ENCODE peak calls at places on chromosomes 4 and X, in six cellular contexts. T is right atrium auricular region, B is uterus, S is endodermal cell, L is transverse colon, Z is lower lobe of right lung. H is an unnamed sample.

GRCh38 chr4:141464366-141464765 is 172.0 kb upstream of the IL15 start:
- DNase-seq in B (no peak), T (no peak), S (no peak), Z (no peak), L (no peak), H (no peak)

GRCh38 chrX:80747832-80748231 is 61.8 kb downstream of the BRWD3 start:
- DNase-seq in T (no peak), B (no peak), S (no peak), L (no peak), Z (no peak), H (no peak)

GRCh38 chr4:128387600-128388351 is 100.2 kb upstream of the PGRMC2 start:
- DNase-seq in Z (no peak), T (no peak), S (no peak), B (no peak), L (no peak), H (no peak)

GRCh38 chr4:150070464-150071170 is 7.6 kb upstream of the DCLK2 start:
- DNase-seq in T (no peak), Z (no peak), B (no peak), S (no peak), L (no peak), H (no peak)

GRCh38 chr4:1490906-1491629 is 84.8 kb upstream of the NKX1-1 start:
- DNase-seq in T (no peak), B (no peak), S (peak; percentile 38), L (no peak), Z (peak; percentile 34), H (no peak)

GRCh38 chrX:20829665-20830481 is 544.3 kb upstream of the CNKSR2 start:
- DNase-seq in T (no peak), Z (no peak), B (no peak), S (no peak), L (no peak), H (no peak)

GRCh38 chr4:40912455-40913055 is 162.8 kb downstream of the NSUN7 start:
- DNase-seq in Z (no peak), B (no peak), T (no peak), S (no peak), L (no peak), H (no peak)

GRCh38 chrX:29707088-29707487 is 508.3 kb upstream of the MAGEB2 start:
- DNase-seq in Z (no peak), T (no peak), L (no peak), B (no peak), S (no peak), H (no peak)

GRCh38 chr4:1516261-1516660 is 110.0 kb upstream of the NKX1-1 start:
- DNase-seq in Z (peak; percentile 35), B (no peak), S (no peak), T (no peak), L (no peak), H (no peak)

GRCh38 chr4:64248151-64248550 is 161.1 kb downstream of the TECRL start:
- DNase-seq in S (no peak), B (no peak), Z (no peak), T (no peak), L (no peak), H (no peak)

GRCh38 chrX:38754102-38754790 is 47.0 kb upstream of the MID1IP1 start:
- DNase-seq in T (no peak), L (no peak), B (peak; percentile 30), S (peak; percentile 73), Z (no peak), H (peak; percentile 48)

GRCh38 chrX:45762699-45763647 is 562.3 kb upstream of the DIPK2B start:
- DNase-seq in T (no peak), Z (no peak), B (no peak), S (no peak), L (no peak), H (no peak)

DNA sequence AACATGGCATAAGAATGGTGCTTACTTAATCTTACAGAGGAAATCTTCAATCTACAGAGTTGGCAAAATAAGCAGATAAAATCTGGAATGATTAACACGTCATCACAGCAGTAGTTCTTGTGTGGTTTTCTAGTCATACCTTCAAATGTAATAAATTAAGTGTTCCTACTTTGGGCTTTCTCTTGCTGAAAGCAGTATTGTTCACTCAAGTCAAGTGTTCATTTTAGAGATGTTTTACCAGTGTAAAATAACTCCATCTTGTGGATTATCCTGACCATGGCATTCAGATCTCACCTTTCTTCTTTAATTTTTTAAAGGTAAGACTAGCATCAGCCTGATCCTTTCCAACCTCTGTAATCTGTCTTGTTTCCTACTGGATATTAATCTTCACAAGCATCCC is 72.9 kb downstream of the ADAMTS3 start:
- DNase-seq in Z (no peak), L (no peak), T (no peak), S (no peak), B (no peak), H (no peak)
- TF ChIP-seq CTCF in Z (no peak), L (no peak), T (no peak), S (peak; percentile 37), B (no peak), H (no peak)

GRCh38 chrX:34877451-34877850 is 65.1 kb upstream of the FAM47B start:
- DNase-seq in B (no peak), Z (no peak), S (no peak), T (no peak), L (no peak), H (no peak)
- H3K4me1 ChIP-seq in B (no peaks in the 10 kb centered on the region), Z (no peaks in the 10 kb centered on the region), S (no peaks in the 10 kb centered on the region), T (no peaks in the 10 kb centered on the region), L (no peaks in the 10 kb centered on the region), H (peaks cover 6% of the 10 kb centered on the region)

GRCh38 chr4:170589597-170590191 is 499.9 kb upstream of the AADAT start:
- DNase-seq in S (no peak), L (no peak), T (no peak), B (no peak), Z (no peak), H (peak; percentile 56)
- TF ChIP-seq CTCF in S (peak; percentile 64), L (no peak), T (no peak), B (no peak), Z (no peak), H (peak; percentile 49)

GRCh38 chr4:78656968-78657445 is 105.4 kb downstream of the ANXA3 start:
- DNase-seq in Z (no peak), S (no peak), L (no peak), T (no peak), B (no peak), H (peak; percentile 37)
- H3K4me1 ChIP-seq in Z (peaks cover 69% of the 10 kb centered on the region), S (peaks cover 1% of the 10 kb centered on the region), L (peaks cover 6% of the 10 kb centered on the region), T (no peaks in the 10 kb centered on the region), B (no peaks in the 10 kb centered on the region), H (peaks cover 30% of the 10 kb centered on the region)

GRCh38 chrX:47497274-47497673 is 14.3 kb upstream of the ZNF41 start:
- DNase-seq in S (no peak), L (no peak), B (no peak), Z (no peak), T (no peak), H (peak; percentile 15)
- TF ChIP-seq CTCF in S (peak; percentile 63), L (peak; percentile 16), B (no peak), Z (peak; percentile 25), T (no peak), H (peak; percentile 53)

GRCh38 chrX:112830540-112830939 is 10.1 kb downstream of the AMOT start:
- DNase-seq in L (no peak), S (no peak), B (no peak), T (no peak), Z (no peak), H (no peak)
- H3K4me1 ChIP-seq in L (no peaks in the 10 kb centered on the region), S (no peaks in the 10 kb centered on the region), B (no peaks in the 10 kb centered on the region), T (no peaks in the 10 kb centered on the region), Z (no peaks in the 10 kb centered on the region), H (peaks cover 4% of the 10 kb centered on the region)

GRCh38 chr4:102546635-102547034 is 45.5 kb downstream of the NFKB1 start:
- DNase-seq in B (no peak), T (no peak), Z (no peak), L (no peak), S (no peak), H (no peak)

GRCh38 chr4:102543030-102543505 is 41.9 kb downstream of the NFKB1 start:
- DNase-seq in L (no peak), S (no peak), Z (no peak), B (no peak), T (no peak), H (peak; percentile 46)

GRCh38 chr4:102543529-102543928 is 42.4 kb downstream of the NFKB1 start:
- DNase-seq in T (no peak), S (no peak), Z (no peak), B (no peak), L (no peak), H (no peak)

GRCh38 chr4:102537280-102537679 is 36.1 kb downstream of the NFKB1 start:
- DNase-seq in S (no peak), Z (no peak), T (no peak), L (no peak), B (no peak), H (no peak)

DNA sequence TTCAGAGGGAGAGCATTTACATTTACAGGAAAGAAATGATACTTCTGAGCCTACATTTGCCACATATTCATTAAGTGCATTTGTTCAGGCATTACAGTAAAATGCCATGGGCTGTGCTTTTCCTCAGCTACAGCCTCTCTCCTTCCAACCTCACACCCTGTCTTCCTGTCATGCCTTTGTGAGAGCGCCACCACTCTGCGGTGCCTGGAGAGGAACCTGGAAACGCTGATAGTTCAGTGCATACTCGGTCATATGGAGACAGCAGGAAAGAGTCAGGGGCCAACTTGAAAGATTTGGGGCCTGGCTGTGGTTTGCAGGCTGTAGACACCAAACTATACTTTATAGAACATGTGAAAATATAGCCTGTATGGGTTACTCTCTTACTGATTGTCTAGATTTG is 40.5 kb downstream of the NFKB1 start:
- DNase-seq in B (no peak), Z (no peak), L (peak; percentile 20), S (peak; percentile 89), T (no peak), H (no peak)
- TF ChIP-seq CTCF in B (no peak), Z (no peak), L (no peak), S (peak; percentile 71), T (no peak), H (no peak)

GRCh38 chr4:108139089-108139488 is 29.6 kb downstream of the LEF1 start:
- DNase-seq in L (no peak), T (no peak), Z (no peak), B (no peak), S (no peak), H (no peak)
- H3K4me1 ChIP-seq in L (no peaks in the 10 kb centered on the region), T (no peaks in the 10 kb centered on the region), Z (no peaks in the 10 kb centered on the region), B (no peaks in the 10 kb centered on the region), S (no peaks in the 10 kb centered on the region), H (peaks cover 7% of the 10 kb centered on the region)

GRCh38 chr4:107654694-107655093 is 65.3 kb downstream of the PAPSS1 start:
- DNase-seq in S (peak; percentile 49), B (no peak), L (no peak), Z (no peak), T (no peak), H (no peak)
- TF ChIP-seq CTCF in S (peak; percentile 42), B (no peak), L (no peak), Z (no peak), T (no peak), H (no peak)